ENCODE peak calls at places on chromosome 7, in six cellular contexts. O, P, S, L, U and D are unnamed samples.

GRCh38 chr7:121385800-121386179 is 10.3 kb downstream of the FAM3C start:
- DNase-seq in U (no peak), P (no peak), O (no peak), S (no peak), L (peak; percentile 15), D (no peak)

GRCh38 chr7:88014581-88014980 is 80.5 kb downstream of the ADAM22 start:
- DNase-seq in L (no peak), P (no peak), O (no peak), S (no peak), U (no peak), D (no peak)

GRCh38 chr7:158555034-158555520 is 32.5 kb downstream of the PTPRN2 start:
- DNase-seq in P (no peak), L (no peak), O (no peak), S (no peak), U (no peak), D (no peak)

GRCh38 chr7:34158311-34158710 is 253.0 kb downstream of the BMPER start:
- DNase-seq in U (no peak), O (peak; percentile 13), P (no peak), L (peak; percentile 41), S (no peak), D (no peak)

GRCh38 chr7:50682079-50682478 is 100.6 kb downstream of the GRB10 start:
- DNase-seq in U (no peak), O (no peak), P (no peak), S (no peak), L (no peak), D (peak; percentile 61)

GRCh38 chr7:14937580-14937979 is 35.0 kb upstream of the DGKB start:
- DNase-seq in S (no peak), P (no peak), O (no peak), L (no peak), U (no peak), D (no peak)

GRCh38 chr7:2541291-2542010 is 13.9 kb downstream of the BRAT1 start:
- DNase-seq in S (no peak), U (peak; percentile 78), L (no peak), P (peak; percentile 39), O (no peak), D (no peak)

GRCh38 chr7:26633557-26633956 is 230.8 kb downstream of the SKAP2 start:
- DNase-seq in O (no peak), S (no peak), U (no peak), L (no peak), P (no peak), D (no peak)

GRCh38 chr7:38881947-38882684 is 26.9 kb downstream of the VPS41 start:
- DNase-seq in L (no peak), S (no peak), O (no peak), U (no peak), P (no peak), D (no peak)

GRCh38 chr7:94529516-94529915 is 19.9 kb downstream of the CASD1 start:
- DNase-seq in S (no peak), L (peak; percentile 43), O (peak; percentile 73), U (no peak), P (no peak), D (no peak)

GRCh38 chr7:28179081-28180030 is 1.2 kb downstream of the JAZF1 start:
- DNase-seq in L (no peak), U (peak; percentile 91), P (peak; percentile 96), O (peak; percentile 45), S (peak; percentile 76), D (peak; percentile 78)

GRCh38 chr7:7664344-7664743 is 23.8 kb downstream of the UMAD1 start:
- DNase-seq in P (no peak), U (no peak), S (no peak), L (no peak), O (no peak), D (no peak)

GRCh38 chr7:28662236-28662635 is 249.9 kb downstream of the CREB5 start:
- DNase-seq in L (no peak), O (no peak), P (no peak), U (no peak), S (no peak), D (no peak)

GRCh38 chr7:153090757-153091156 is 331.2 kb downstream of the ACTR3B start:
- DNase-seq in S (no peak), P (no peak), U (no peak), L (no peak), O (no peak), D (no peak)

GRCh38 chr7:30471205-30471604 is 7.4 kb downstream of the NOD1 start:
- DNase-seq in O (no peak), S (no peak), U (no peak), P (no peak), L (no peak), D (no peak)

GRCh38 chr7:69893915-69894314 is 295.6 kb downstream of the AUTS2 start:
- DNase-seq in U (no peak), P (peak; percentile 51), L (no peak), S (no peak), O (no peak), D (no peak)

GRCh38 chr7:110090113-110090820 is 1000.7 kb upstream of the LRRN3 start:
- DNase-seq in S (no peak), L (peak; percentile 37), U (no peak), P (no peak), O (peak; percentile 25), D (peak; percentile 30)

GRCh38 chr7:1296727-1297475 is 64.2 kb downstream of the UNCX start:
- DNase-seq in U (peak; percentile 45), S (no peak), O (no peak), P (peak; percentile 45), L (no peak), D (no peak)

GRCh38 chr7:48158404-48158803 is 12.9 kb upstream of the ABCA13 start:
- DNase-seq in L (peak; percentile 73), P (no peak), S (no peak), U (no peak), O (peak; percentile 44), D (no peak)

GRCh38 chr7:100584046-100584676 is 1.8 kb downstream of the LRCH4 start:
- DNase-seq in S (no peak), P (no peak), L (peak; percentile 45), U (no peak), O (peak; percentile 13), D (no peak)

GRCh38 chr7:100583132-100584045 is 2.5 kb downstream of the LRCH4 start:
- DNase-seq in L (peak; percentile 67), O (peak; percentile 59), U (peak; percentile 76), P (no peak), S (peak; percentile 78), D (peak; percentile 75)

GRCh38 chr7:100586266-100587025 is at the start of gene FBXO24:
- DNase-seq in L (peak; percentile 100), O (peak; percentile 100), P (peak; percentile 100), S (peak; percentile 100), U (peak; percentile 100), D (peak; percentile 100)

GRCh38 chr7:100584677-100585510 is 1.0 kb downstream of the LRCH4 start:
- DNase-seq in U (peak; percentile 78), S (peak; percentile 68), L (peak; percentile 89), P (peak; percentile 67), O (peak; percentile 66), D (peak; percentile 84)

DNA sequence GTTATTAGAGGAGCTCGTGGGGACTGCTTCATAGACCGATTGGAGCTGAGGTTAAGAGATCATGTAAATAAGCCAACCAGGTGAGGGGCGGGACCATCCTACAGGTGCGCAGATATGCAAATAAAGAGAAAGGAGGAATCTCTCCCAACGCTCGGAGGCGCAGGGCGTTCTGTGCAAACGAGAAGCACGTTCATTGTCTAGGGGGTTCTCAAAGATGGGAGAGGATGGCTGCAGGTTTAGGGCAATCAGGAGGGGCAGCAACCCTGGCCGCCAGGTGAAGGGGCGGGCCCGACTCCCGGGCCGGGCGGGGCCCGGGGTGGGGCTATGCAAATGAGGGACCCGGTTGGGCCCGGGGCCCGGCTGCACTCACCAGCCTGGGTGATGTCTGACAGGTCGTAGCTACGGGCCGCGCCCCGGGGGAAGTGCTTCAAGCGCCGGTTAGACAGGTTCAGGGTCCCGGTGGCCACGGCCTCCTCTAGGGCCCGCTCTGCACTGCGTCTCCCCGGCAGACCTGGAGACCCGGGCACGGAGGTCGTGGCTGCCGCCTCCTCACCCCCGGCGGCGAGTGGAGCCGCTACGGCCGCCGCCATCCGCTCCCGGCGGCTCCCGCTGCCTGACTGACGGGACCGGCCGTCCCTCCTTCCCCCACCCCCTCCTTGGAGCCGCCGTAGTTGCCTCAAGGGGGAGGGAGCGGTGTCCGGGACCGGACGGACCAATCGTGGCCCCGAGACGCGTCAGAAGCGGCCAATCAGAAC is at the start of gene LRCH4:
- DNase-seq in L (no peak), O (no peak), U (no peak), S (peak; percentile 59), P (peak; percentile 90), D (peak; percentile 68)
- H3K4me3 ChIP-seq in L (peak within 1 kb of the TSS; percentile 72), O (peak within 1 kb of the TSS; percentile 92), U (peak within 1 kb of the TSS; percentile 85), S (peak within 1 kb of the TSS; percentile 66), P (peak within 1 kb of the TSS; percentile 83), D (peak within 1 kb of the TSS; percentile 69)

GRCh38 chr7:99204078-99204477 is 3.8 kb downstream of the KPNA7 start:
- DNase-seq in U (no peak), S (no peak), O (no peak), P (no peak), L (no peak), D (no peak)
- H3K4me3 ChIP-seq in U (no peak overlapping the region), S (no peak overlapping the region), O (no peak overlapping the region), P (no peak overlapping the region), L (no peak overlapping the region), D (no peak overlapping the region)

GRCh38 chr7:148701414-148701813 is 2.7 kb downstream of the CUL1 start:
- DNase-seq in S (no peak), U (no peak), P (no peak), L (peak; percentile 38), O (no peak), D (no peak)
- H3K4me3 ChIP-seq in S (no peak overlapping the region), U (peak overlapping the region; percentile 23), P (no peak overlapping the region), L (no peak overlapping the region), O (no peak overlapping the region), D (no peak overlapping the region)

GRCh38 chr7:19773361-19773760 is at the start of gene TMEM196:
- DNase-seq in P (peak; percentile 11), O (no peak), U (peak; percentile 56), L (no peak), S (no peak), D (no peak)

GRCh38 chr7:19776981-19777380 is 3.6 kb upstream of the TMEM196 start:
- DNase-seq in P (no peak), O (no peak), S (no peak), U (no peak), L (no peak), D (no peak)

GRCh38 chr7:19772323-19772722 is 1.1 kb downstream of the TMEM196 start:
- DNase-seq in S (no peak), P (peak; percentile 7), L (no peak), O (no peak), U (no peak), D (no peak)

GRCh38 chr7:19772858-19773337 is 519 bp downstream of the TMEM196 start:
- DNase-seq in P (peak; percentile 17), S (no peak), O (peak; percentile 45), U (peak; percentile 74), L (peak; percentile 5), D (no peak)
- H3K4me3 ChIP-seq in P (no peak overlapping the region), S (no peak overlapping the region), O (peak overlapping the region; percentile 22), U (no peak overlapping the region), L (no peak overlapping the region), D (peak overlapping the region; percentile 35)

GRCh38 chr7:65750511-65751344 is 122.1 kb upstream of the VKORC1L1 start:
- DNase-seq in O (peak; percentile 90), P (peak; percentile 99), U (peak; percentile 97), S (peak; percentile 91), L (peak; percentile 84), D (peak; percentile 95)

GRCh38 chr7:65746398-65746669 is 126.5 kb upstream of the VKORC1L1 start:
- DNase-seq in P (no peak), L (peak; percentile 72), O (peak; percentile 31), U (no peak), S (no peak), D (no peak)

GRCh38 chr7:65749039-65749438 is 123.8 kb upstream of the VKORC1L1 start:
- DNase-seq in P (no peak), S (no peak), O (no peak), U (no peak), L (no peak), D (no peak)

GRCh38 chr7:65749518-65749917 is 123.4 kb upstream of the VKORC1L1 start:
- DNase-seq in S (no peak), L (no peak), P (no peak), U (no peak), O (no peak), D (no peak)
- H3K4me3 ChIP-seq in S (no peak overlapping the region), L (no peak overlapping the region), P (peak overlapping the region; percentile 73), U (no peak overlapping the region), O (no peak overlapping the region), D (no peak overlapping the region)